ENCODE peak calls at places on chromosomes 13 and 19, in nine cellular contexts. One of them, this sample, is unnamed.

GRCh38 chr13:36975172-36975571 is 24.0 kb downstream of the ALG5 start:
- DNase-seq in transverse colon: no peak
- DNase-seq in foreskin fibroblast: no peak
- DNase-seq in left lung: no peak
- DNase-seq in neural crest cell: no peak
- DNase-seq in WTC11: no peak
- DNase-seq in AG10803: no peak
- DNase-seq in kidney epithelial cell: no peak
- DNase-seq in lung: no peak
- DNase-seq in this sample: no peak

GRCh38 chr13:51154029-51154555 is 43.0 kb upstream of the C13orf42 start:
- DNase-seq in transverse colon: no peak
- DNase-seq in foreskin fibroblast: peak
- DNase-seq in left lung: no peak
- DNase-seq in neural crest cell: no peak
- DNase-seq in WTC11: no peak
- DNase-seq in AG10803: peak
- DNase-seq in kidney epithelial cell: no peak
- DNase-seq in lung: no peak
- DNase-seq in this sample: no peak

GRCh38 chr19:27777242-27777641 is 1435.7 kb downstream of the UQCRFS1 start:
- DNase-seq in transverse colon: no peak
- DNase-seq in foreskin fibroblast: no peak
- DNase-seq in left lung: no peak
- DNase-seq in neural crest cell: no peak
- DNase-seq in WTC11: no peak
- DNase-seq in AG10803: no peak
- DNase-seq in kidney epithelial cell: no peak
- DNase-seq in lung: no peak
- DNase-seq in this sample: no peak

GRCh38 chr13:33353210-33353609 is 67.7 kb upstream of the STARD13 start:
- DNase-seq in transverse colon: peak
- DNase-seq in foreskin fibroblast: no peak
- DNase-seq in left lung: peak
- DNase-seq in neural crest cell: no peak
- DNase-seq in WTC11: no peak
- DNase-seq in AG10803: no peak
- DNase-seq in kidney epithelial cell: no peak
- DNase-seq in lung: peak
- DNase-seq in this sample: no peak

GRCh38 chr19:56324425-56324824 is 9.8 kb upstream of the ZSCAN5A start:
- DNase-seq in transverse colon: no peak
- DNase-seq in foreskin fibroblast: no peak
- DNase-seq in left lung: no peak
- DNase-seq in neural crest cell: no peak
- DNase-seq in WTC11: no peak
- DNase-seq in AG10803: no peak
- DNase-seq in kidney epithelial cell: no peak
- DNase-seq in lung: no peak
- DNase-seq in this sample: no peak

GRCh38 chr19:51365211-51366049 is 758 bp downstream of the ETFB start:
- DNase-seq in transverse colon: peak
- DNase-seq in foreskin fibroblast: peak
- DNase-seq in left lung: no peak
- DNase-seq in neural crest cell: no peak
- DNase-seq in WTC11: no peak
- DNase-seq in AG10803: peak
- DNase-seq in kidney epithelial cell: no peak
- DNase-seq in lung: no peak
- DNase-seq in this sample: no peak

GRCh38 chr19:434152-434960 is 25.4 kb upstream of the C2CD4C start:
- DNase-seq in transverse colon: no peak
- DNase-seq in foreskin fibroblast: no peak
- DNase-seq in left lung: peak
- DNase-seq in neural crest cell: no peak
- DNase-seq in WTC11: no peak
- DNase-seq in AG10803: no peak
- DNase-seq in kidney epithelial cell: no peak
- DNase-seq in lung: no peak
- DNase-seq in this sample: no peak

GRCh38 chr19:290539-291521 is at the start of gene PLPP2:
- DNase-seq in transverse colon: peak
- DNase-seq in foreskin fibroblast: peak
- DNase-seq in left lung: peak
- DNase-seq in neural crest cell: no peak
- DNase-seq in WTC11: peak
- DNase-seq in AG10803: no peak
- DNase-seq in kidney epithelial cell: no peak
- DNase-seq in lung: peak
- DNase-seq in this sample: no peak

GRCh38 chr13:99385940-99386339 is 78.7 kb upstream of the GPR183 start:
- DNase-seq in transverse colon: no peak
- DNase-seq in foreskin fibroblast: no peak
- DNase-seq in left lung: no peak
- DNase-seq in neural crest cell: no peak
- DNase-seq in WTC11: no peak
- DNase-seq in AG10803: no peak
- DNase-seq in kidney epithelial cell: no peak
- DNase-seq in lung: no peak
- DNase-seq in this sample: no peak

GRCh38 chr19:55255618-55256423 is 3.0 kb downstream of the PPP6R1 start:
- DNase-seq in transverse colon: peak
- DNase-seq in foreskin fibroblast: peak
- DNase-seq in left lung: peak
- DNase-seq in neural crest cell: no peak
- DNase-seq in WTC11: no peak
- DNase-seq in AG10803: peak
- DNase-seq in kidney epithelial cell: no peak
- DNase-seq in lung: no peak
- DNase-seq in this sample: no peak

GRCh38 chr13:85236431-85236830 is 562.8 kb downstream of the SLITRK6 start:
- DNase-seq in transverse colon: no peak
- DNase-seq in foreskin fibroblast: peak
- DNase-seq in left lung: no peak
- DNase-seq in neural crest cell: no peak
- DNase-seq in WTC11: no peak
- DNase-seq in AG10803: no peak
- DNase-seq in kidney epithelial cell: no peak
- DNase-seq in lung: no peak
- DNase-seq in this sample: no peak

GRCh38 chr13:48505597-48506091 is 27.2 kb downstream of the RCBTB2 start:
- DNase-seq in transverse colon: peak
- DNase-seq in foreskin fibroblast: peak
- DNase-seq in left lung: no peak
- DNase-seq in neural crest cell: no peak
- DNase-seq in WTC11: no peak
- DNase-seq in AG10803: peak
- DNase-seq in kidney epithelial cell: no peak
- DNase-seq in lung: no peak
- DNase-seq in this sample: peak

GRCh38 chr19:55473201-55473600 is 3.2 kb upstream of the ZNF628 start:
- DNase-seq in transverse colon: no peak
- DNase-seq in foreskin fibroblast: no peak
- DNase-seq in left lung: peak
- DNase-seq in neural crest cell: no peak
- DNase-seq in WTC11: no peak
- DNase-seq in AG10803: no peak
- DNase-seq in kidney epithelial cell: no peak
- DNase-seq in lung: no peak
- DNase-seq in this sample: no peak

GRCh38 chr13:104592127-104592526 is 1525.9 kb upstream of the SLC10A2 start:
- DNase-seq in transverse colon: no peak
- DNase-seq in foreskin fibroblast: peak
- DNase-seq in left lung: no peak
- DNase-seq in neural crest cell: no peak
- DNase-seq in WTC11: no peak
- DNase-seq in AG10803: no peak
- DNase-seq in kidney epithelial cell: peak
- DNase-seq in lung: no peak
- DNase-seq in this sample: peak

GRCh38 chr13:100881291-100881864 is 206.8 kb upstream of the TMTC4 start:
- DNase-seq in transverse colon: no peak
- DNase-seq in foreskin fibroblast: peak
- DNase-seq in left lung: no peak
- DNase-seq in neural crest cell: no peak
- DNase-seq in WTC11: no peak
- DNase-seq in AG10803: peak
- DNase-seq in kidney epithelial cell: no peak
- DNase-seq in lung: no peak
- DNase-seq in this sample: no peak

GRCh38 chr13:59877933-59878332 is 285.8 kb downstream of the DIAPH3 start:
- DNase-seq in transverse colon: no peak
- DNase-seq in foreskin fibroblast: peak
- DNase-seq in left lung: no peak
- DNase-seq in neural crest cell: no peak
- DNase-seq in WTC11: no peak
- DNase-seq in AG10803: peak
- DNase-seq in kidney epithelial cell: no peak
- DNase-seq in lung: no peak
- DNase-seq in this sample: no peak

GRCh38 chr13:84418041-84418440 is 535.8 kb upstream of the SLITRK1 start:
- DNase-seq in transverse colon: no peak
- DNase-seq in foreskin fibroblast: no peak
- DNase-seq in left lung: no peak
- DNase-seq in neural crest cell: no peak
- DNase-seq in WTC11: no peak
- DNase-seq in AG10803: no peak
- DNase-seq in kidney epithelial cell: no peak
- DNase-seq in lung: no peak
- DNase-seq in this sample: no peak

GRCh38 chr13:42794572-42795275 is 13.3 kb downstream of the FAM216B start:
- DNase-seq in transverse colon: no peak
- DNase-seq in foreskin fibroblast: no peak
- DNase-seq in left lung: no peak
- DNase-seq in neural crest cell: no peak
- DNase-seq in WTC11: no peak
- DNase-seq in AG10803: peak
- DNase-seq in kidney epithelial cell: no peak
- DNase-seq in lung: no peak
- DNase-seq in this sample: no peak

GRCh38 chr19:35963514-35963913 is 27.3 kb downstream of the LRFN3 start:
- DNase-seq in transverse colon: no peak
- DNase-seq in foreskin fibroblast: peak
- DNase-seq in left lung: no peak
- DNase-seq in neural crest cell: peak
- DNase-seq in WTC11: peak
- DNase-seq in AG10803: peak
- DNase-seq in kidney epithelial cell: peak
- DNase-seq in lung: no peak
- DNase-seq in this sample: peak

GRCh38 chr19:48616041-48616436 is 1.2 kb upstream of the FAM83E start:
- DNase-seq in transverse colon: no peak
- DNase-seq in foreskin fibroblast: no peak
- DNase-seq in left lung: peak
- DNase-seq in neural crest cell: no peak
- DNase-seq in WTC11: no peak
- DNase-seq in AG10803: no peak
- DNase-seq in kidney epithelial cell: no peak
- DNase-seq in lung: no peak
- DNase-seq in this sample: no peak

GRCh38 chr19:940591-941291 is 14.9 kb downstream of the ARID3A start:
- DNase-seq in transverse colon: peak
- DNase-seq in foreskin fibroblast: peak
- DNase-seq in left lung: peak
- DNase-seq in neural crest cell: no peak
- DNase-seq in WTC11: no peak
- DNase-seq in AG10803: no peak
- DNase-seq in kidney epithelial cell: no peak
- DNase-seq in lung: peak
- DNase-seq in this sample: peak

GRCh38 chr19:55391191-55391670 is 5.5 kb downstream of the RPL28 start:
- DNase-seq in transverse colon: no peak
- DNase-seq in foreskin fibroblast: peak
- DNase-seq in left lung: no peak
- DNase-seq in neural crest cell: no peak
- DNase-seq in WTC11: no peak
- DNase-seq in AG10803: no peak
- DNase-seq in kidney epithelial cell: no peak
- DNase-seq in lung: no peak
- DNase-seq in this sample: no peak

GRCh38 chr19:980133-980998 is 3.8 kb upstream of the WDR18 start:
- DNase-seq in transverse colon: no peak
- DNase-seq in foreskin fibroblast: peak
- DNase-seq in left lung: peak
- DNase-seq in neural crest cell: peak
- DNase-seq in WTC11: peak
- DNase-seq in AG10803: no peak
- DNase-seq in kidney epithelial cell: no peak
- DNase-seq in lung: no peak
- DNase-seq in this sample: no peak

GRCh38 chr13:22103046-22103445 is 432.2 kb downstream of the FGF9 start:
- DNase-seq in transverse colon: no peak
- DNase-seq in foreskin fibroblast: no peak
- DNase-seq in left lung: no peak
- DNase-seq in neural crest cell: no peak
- DNase-seq in WTC11: peak
- DNase-seq in AG10803: no peak
- DNase-seq in kidney epithelial cell: no peak
- DNase-seq in lung: no peak
- DNase-seq in this sample: no peak
- TF ChIP-seq CTCF in transverse colon: no peak
- TF ChIP-seq CTCF in foreskin fibroblast: no peak
- TF ChIP-seq CTCF in left lung: no peak
- TF ChIP-seq CTCF in neural crest cell: no peak
- TF ChIP-seq CTCF in WTC11: no peak
- TF ChIP-seq CTCF in AG10803: no peak
- TF ChIP-seq CTCF in kidney epithelial cell: no peak
- TF ChIP-seq CTCF in lung: no peak
- TF ChIP-seq CTCF in this sample: no peak

GRCh38 chr19:20051841-20052768 is 12.8 kb upstream of the ZNF682 start:
- DNase-seq in transverse colon: peak
- DNase-seq in foreskin fibroblast: peak
- DNase-seq in left lung: peak
- DNase-seq in neural crest cell: peak
- DNase-seq in WTC11: peak
- DNase-seq in AG10803: peak
- DNase-seq in kidney epithelial cell: peak
- DNase-seq in lung: peak
- DNase-seq in this sample: peak
- TF ChIP-seq CTCF in transverse colon: no peak
- TF ChIP-seq CTCF in foreskin fibroblast: no peak
- TF ChIP-seq CTCF in left lung: no peak
- TF ChIP-seq CTCF in neural crest cell: peak
- TF ChIP-seq CTCF in WTC11: no peak
- TF ChIP-seq CTCF in AG10803: no peak
- TF ChIP-seq CTCF in kidney epithelial cell: no peak
- TF ChIP-seq CTCF in lung: no peak
- TF ChIP-seq CTCF in this sample: no peak

GRCh38 chr19:39531834-39532232 is 819 bp downstream of the EID2B start:
- DNase-seq in transverse colon: no peak
- DNase-seq in foreskin fibroblast: peak
- DNase-seq in left lung: no peak
- DNase-seq in neural crest cell: no peak
- DNase-seq in WTC11: no peak
- DNase-seq in AG10803: no peak
- DNase-seq in kidney epithelial cell: no peak
- DNase-seq in lung: no peak
- DNase-seq in this sample: no peak
- TF ChIP-seq CTCF in transverse colon: no peak
- TF ChIP-seq CTCF in foreskin fibroblast: no peak
- TF ChIP-seq CTCF in left lung: no peak
- TF ChIP-seq CTCF in neural crest cell: no peak
- TF ChIP-seq CTCF in WTC11: no peak
- TF ChIP-seq CTCF in AG10803: no peak
- TF ChIP-seq CTCF in kidney epithelial cell: no peak
- TF ChIP-seq CTCF in lung: no peak
- TF ChIP-seq CTCF in this sample: no peak

GRCh38 chr13:86946734-86947133 is 724.4 kb upstream of the SLITRK5 start:
- DNase-seq in transverse colon: no peak
- DNase-seq in foreskin fibroblast: no peak
- DNase-seq in left lung: no peak
- DNase-seq in neural crest cell: no peak
- DNase-seq in WTC11: no peak
- DNase-seq in AG10803: no peak
- DNase-seq in kidney epithelial cell: no peak
- DNase-seq in lung: no peak
- DNase-seq in this sample: no peak
- TF ChIP-seq CTCF in transverse colon: no peak
- TF ChIP-seq CTCF in foreskin fibroblast: no peak
- TF ChIP-seq CTCF in left lung: no peak
- TF ChIP-seq CTCF in neural crest cell: no peak
- TF ChIP-seq CTCF in WTC11: no peak
- TF ChIP-seq CTCF in AG10803: no peak
- TF ChIP-seq CTCF in kidney epithelial cell: no peak
- TF ChIP-seq CTCF in lung: no peak
- TF ChIP-seq CTCF in this sample: no peak

This sample was measured in AG04450.